ENCODE peak calls at places on chromosomes 4 and X, in eight cellular contexts. Q is amniotic stem cell; F is iPS-NIHi11; U is non-pigmented ciliary epithelial cell; L is GM10248; X is activated T-helper 1 cell treated with anti-CD3 and anti-CD28 coated beads, Interleukin-12 subunit alpha, Interleukin-12 subunit beta, Interleukin-2, Interleukin-4 antibody, amounts not matched to agents 30 ng/mL and 10 ng/mL and 1 ng/mL, durations not matched to agents 14 hours and 24 hours and 36 hours; Z is occipital lobe; H is myocyte. T is an unnamed sample.

GRCh38 chrX:129512409-129512808 is 10.9 kb downstream of the SMARCA1 start:
- DNase-seq in Q (no peak), F (no peak), U (no peak), L (no peak), X (no peak), Z (no peak), H (no peak), T (no peak)

GRCh38 chr4:24067781-24068193 is 177.9 kb upstream of the PPARGC1A start:
- DNase-seq in Q (no peak), F (no peak), U (peak), L (no peak), X (no peak), Z (no peak), H (peak), T (peak)

GRCh38 chr4:760616-761015 is 55.0 kb downstream of the PCGF3 start:
- DNase-seq in Q (no peak), F (no peak), U (no peak), L (no peak), X (no peak), Z (no peak), H (no peak), T (no peak)

GRCh38 chrX:2464677-2465166 is 36.1 kb downstream of the DHRSX start:
- DNase-seq in Q (no peak), F (no peak), U (no peak), L (no peak), X (no peak), Z (no peak), H (no peak), T (no peak)

GRCh38 chr4:165493359-165493758 is 114.6 kb downstream of the CPE start:
- DNase-seq in Q (no peak), F (peak), U (peak), L (peak), X (peak), Z (peak), H (peak), T (peak)

GRCh38 chr4:156238171-156238570 is 284.5 kb upstream of the CTSO start:
- DNase-seq in Q (no peak), F (peak), U (no peak), L (no peak), X (no peak), Z (no peak), H (no peak), T (no peak)

GRCh38 chr4:38004062-38004461 is 43.9 kb downstream of the PTTG2 start:
- DNase-seq in Q (no peak), F (no peak), U (peak), L (no peak), X (no peak), Z (no peak), H (peak), T (no peak)

GRCh38 chr4:104574371-104574770 is 79.7 kb upstream of the CXXC4 start:
- DNase-seq in Q (no peak), F (no peak), U (no peak), L (no peak), X (no peak), Z (no peak), H (no peak), T (no peak)

GRCh38 chr4:54525602-54526001 is 132.2 kb upstream of the KIT start:
- DNase-seq in Q (peak), F (peak), U (peak), L (no peak), X (no peak), Z (no peak), H (peak), T (peak)

GRCh38 chr4:67871867-67872266 is 11.9 kb downstream of the TMPRSS11D start:
- DNase-seq in Q (peak), F (peak), U (peak), L (peak), X (no peak), Z (no peak), H (peak), T (no peak)

GRCh38 chr4:183906736-183907651 is 1.9 kb downstream of the STOX2 start:
- DNase-seq in Q (no peak), F (peak), U (no peak), L (no peak), X (no peak), Z (peak), H (no peak), T (no peak)

GRCh38 chr4:41050840-41051775 is 163.2 kb downstream of the APBB2 start:
- DNase-seq in Q (no peak), F (no peak), U (no peak), L (no peak), X (no peak), Z (no peak), H (no peak), T (no peak)

GRCh38 chrX:134528936-134529335 is 69.0 kb downstream of the HPRT1 start:
- DNase-seq in Q (no peak), F (no peak), U (no peak), L (no peak), X (no peak), Z (no peak), H (no peak), T (no peak)

GRCh38 chrX:118847676-118848075 is 24.1 kb downstream of the ZCCHC12 start:
- DNase-seq in Q (peak), F (peak), U (no peak), L (peak), X (no peak), Z (no peak), H (peak), T (peak)

GRCh38 chrX:39477438-39478120 is 620.2 kb downstream of the BCOR start:
- DNase-seq in Q (no peak), F (peak), U (no peak), L (no peak), X (no peak), Z (no peak), H (no peak), T (no peak)

GRCh38 chr4:153576443-153576774 is 107.7 kb upstream of the TLR2 start:
- DNase-seq in Q (no peak), F (no peak), U (no peak), L (no peak), X (no peak), Z (no peak), H (no peak), T (no peak)

GRCh38 chr4:107939307-107939706 is 8.0 kb downstream of the CYP2U1 start:
- DNase-seq in Q (no peak), F (no peak), U (no peak), L (no peak), X (no peak), Z (no peak), H (no peak), T (no peak)

GRCh38 chrX:19678941-19679340 is 163.6 kb upstream of the MAP3K15 start:
- DNase-seq in Q (no peak), F (no peak), U (no peak), L (no peak), X (no peak), Z (no peak), H (no peak), T (no peak)

T was measured in H54.